ENCODE peak calls at places on chromosomes 1 and 21, in eight cellular contexts. J, Y, T, E, M, G, W and I are unnamed samples. For H3K79me2 and H3K4me1, the result is how much of the 10 kb centered on the place peaks cover.

GRCh38 chr21:34625194-34625593 is 10.3 kb upstream of the RCAN1 start:
- DNase-seq in T (no peak), M (peak), G (no peak), J (no peak), E (no peak), Y (no peak), W (no peak), I (no peak)

GRCh38 chr21:43295016-43295958 is 126.5 kb downstream of the CRYAA start:
- DNase-seq in J (no peak), T (no peak), W (no peak), G (no peak), E (no peak), M (no peak), Y (no peak), I (peak)

GRCh38 chr1:119075614-119076013 is 64.8 kb downstream of the WARS2 start:
- DNase-seq in E (no peak), M (peak), G (no peak), T (no peak), W (peak), Y (no peak), J (peak), I (no peak)

GRCh38 chr1:119108993-119109392 is 31.5 kb downstream of the WARS2 start:
- DNase-seq in M (no peak), J (no peak), T (no peak), E (no peak), W (no peak), Y (no peak), G (no peak), I (no peak)

GRCh38 chr21:39726133-39726532 is 18.9 kb upstream of the IGSF5 start:
- DNase-seq in W (no peak), T (no peak), G (no peak), E (no peak), M (peak), J (no peak), Y (no peak), I (no peak)

GRCh38 chr1:227892930-227893695 is 54.6 kb downstream of the WNT9A start:
- DNase-seq in Y (no peak), M (no peak), G (no peak), E (no peak), T (peak), J (no peak), W (no peak), I (no peak)

GRCh38 chr1:212514782-212515181 is 82.1 kb downstream of the NENF start:
- DNase-seq in J (no peak), Y (no peak), T (peak), E (peak), W (no peak), G (no peak), M (no peak), I (no peak)

GRCh38 chr1:240030236-240030635 is 61.4 kb upstream of the FMN2 start:
- DNase-seq in J (peak), E (peak), M (no peak), W (peak), T (no peak), G (no peak), Y (no peak), I (no peak)

GRCh38 chr1:59406437-59407164 is 109.7 kb downstream of the FGGY start:
- DNase-seq in T (no peak), M (no peak), E (no peak), Y (no peak), W (no peak), G (no peak), J (no peak), I (no peak)

GRCh38 chr1:16076003-16076870 is 2.8 kb upstream of the FAM131C start:
- DNase-seq in J (peak), W (peak), M (peak), E (peak), Y (no peak), T (no peak), G (peak), I (no peak)

GRCh38 chr1:232767381-232768074 is 37.7 kb upstream of the MAP10 start:
- DNase-seq in E (no peak), T (no peak), Y (no peak), J (peak), W (peak), M (peak), G (no peak), I (no peak)

GRCh38 chr1:231683439-231684165 is 57.0 kb downstream of the DISC1 start:
- DNase-seq in Y (no peak), T (no peak), G (no peak), J (peak), M (no peak), E (no peak), W (no peak), I (no peak)

GRCh38 chr1:41516168-41516961 is 31.9 kb upstream of the EDN2 start:
- DNase-seq in M (peak), Y (peak), G (peak), T (peak), J (peak), E (peak), W (peak), I (peak)

GRCh38 chr1:15573477-15573876 is 11.4 kb downstream of the AGMAT start:
- DNase-seq in M (no peak), T (no peak), W (peak), Y (no peak), G (no peak), J (peak), E (no peak), I (no peak)

GRCh38 chr1:114008352-114009041 is 29.2 kb downstream of the OLFML3 start:
- DNase-seq in T (no peak), J (peak), E (no peak), G (no peak), M (no peak), Y (no peak), W (peak), I (no peak)

GRCh38 chr1:26833432-26834405 is 7.2 kb downstream of the ZDHHC18 start:
- DNase-seq in T (no peak), W (no peak), Y (peak), M (no peak), J (no peak), G (no peak), E (no peak), I (peak)

GRCh38 chr21:31607791-31608190 is 51.7 kb upstream of the SOD1 start:
- DNase-seq in J (no peak), T (no peak), G (no peak), M (no peak), E (no peak), Y (no peak), W (no peak), I (no peak)

GRCh38 chr1:8284167-8284566 is 33.7 kb upstream of the SLC45A1 start:
- DNase-seq in M (peak), E (no peak), J (peak), Y (no peak), T (no peak), G (no peak), W (peak), I (no peak)

GRCh38 chr1:161051219-161051618 is 5.4 kb upstream of the USF1 start:
- DNase-seq in T (no peak), J (no peak), W (no peak), G (no peak), Y (no peak), E (no peak), M (no peak), I (no peak)

GRCh38 chr1:150061632-150062101 is 5.9 kb upstream of the VPS45 start:
- DNase-seq in W (peak), Y (no peak), E (no peak), J (peak), T (no peak), M (peak), G (no peak), I (no peak)

GRCh38 chr21:23218667-23219066 is 2220.5 kb downstream of the NCAM2 start:
- DNase-seq in E (no peak), W (no peak), Y (no peak), T (no peak), J (no peak), M (peak), G (no peak), I (no peak)

GRCh38 chr1:234538062-234538731 is 59.2 kb upstream of the TARBP1 start:
- DNase-seq in Y (no peak), W (no peak), E (no peak), G (no peak), M (no peak), T (no peak), J (no peak), I (no peak)

GRCh38 chr1:28241633-28242241 is 5.8 kb downstream of the ATP5IF1 start:
- DNase-seq in M (no peak), E (no peak), T (no peak), Y (no peak), W (no peak), J (no peak), G (no peak), I (no peak)

GRCh38 chr1:24704411-24705259 is 40.6 kb upstream of the CLIC4 start:
- DNase-seq in M (peak), Y (no peak), J (peak), T (peak), G (peak), W (peak), E (peak), I (no peak)

GRCh38 chr1:14662116-14662515 is 63.6 kb downstream of the KAZN start:
- DNase-seq in J (no peak), T (no peak), M (no peak), W (no peak), G (no peak), Y (no peak), E (no peak), I (no peak)

GRCh38 chr1:118116401-118116800 is 68.6 kb downstream of the SPAG17 start:
- DNase-seq in G (no peak), M (no peak), W (peak), J (peak), E (no peak), Y (no peak), T (no peak), I (no peak)

GRCh38 chr1:229161740-229162139 is 109.2 kb upstream of the RAB4A start:
- DNase-seq in E (no peak), Y (no peak), J (no peak), T (no peak), G (no peak), W (no peak), M (no peak), I (no peak)

GRCh38 chr1:43779266-43779665 is 71.9 kb downstream of the ST3GAL3 start:
- DNase-seq in G (no peak), Y (no peak), W (no peak), E (no peak), J (no peak), M (no peak), T (no peak), I (no peak)

GRCh38 chr1:94580367-94581115 is 39.0 kb upstream of the F3 start:
- DNase-seq in G (no peak), Y (no peak), E (no peak), T (no peak), M (no peak), J (peak), W (peak), I (no peak)

GRCh38 chr21:21057349-21058062 is 59.3 kb downstream of the NCAM2 start:
- DNase-seq in G (no peak), J (no peak), Y (no peak), W (no peak), M (no peak), E (no peak), T (no peak), I (no peak)

GRCh38 chr1:232793944-232794343 is 11.3 kb upstream of the MAP10 start:
- DNase-seq in T (no peak), G (no peak), E (no peak), W (peak), M (peak), J (peak), Y (peak), I (no peak)

GRCh38 chr1:87629673-87630072 is 301.0 kb downstream of the LMO4 start:
- DNase-seq in E (no peak), W (no peak), J (no peak), Y (no peak), M (no peak), G (no peak), T (no peak), I (no peak)

GRCh38 chr21:25564349-25564948 is 42.8 kb downstream of the MRPL39 start:
- DNase-seq in Y (no peak), G (no peak), M (no peak), T (no peak), E (no peak), W (no peak), J (no peak), I (no peak)

GRCh38 chr1:221708987-221709386 is 32.9 kb downstream of the DUSP10 start:
- DNase-seq in T (no peak), W (peak), J (peak), G (no peak), E (peak), M (peak), Y (no peak), I (no peak)

GRCh38 chr21:42012763-42013329 is 2.7 kb upstream of the ZBTB21 start:
- DNase-seq in W (no peak), E (no peak), M (peak), Y (no peak), G (no peak), T (no peak), J (no peak), I (no peak)

GRCh38 chr1:47424336-47424982 is 8.4 kb downstream of the FOXE3 start:
- DNase-seq in Y (no peak), G (peak), E (peak), W (peak), T (peak), J (peak), M (peak), I (peak)

GRCh38 chr1:220271706-220272046 is 577 bp downstream of the RAB3GAP2 start:
- DNase-seq in M (no peak), Y (no peak), G (peak), J (peak), T (no peak), W (peak), E (peak), I (no peak)

DNA sequence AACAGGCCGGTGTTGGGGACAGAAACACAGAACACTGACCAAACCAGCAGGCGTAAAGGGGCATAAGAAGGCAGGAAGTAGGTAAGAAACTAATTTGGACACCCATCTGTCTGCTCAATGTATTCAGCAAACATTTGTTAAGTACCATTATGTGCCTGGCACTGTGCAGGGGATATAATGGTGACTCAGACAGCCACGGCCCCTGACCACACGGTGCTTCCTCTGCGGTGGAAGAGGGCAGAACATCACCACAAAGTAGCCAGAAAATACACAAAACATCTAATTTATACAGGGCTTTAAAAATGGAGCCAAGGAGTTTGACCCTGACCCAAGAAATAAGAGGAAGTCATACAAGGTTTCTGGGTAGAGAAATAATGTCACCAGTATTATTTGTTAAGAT is 12.9 kb downstream of the DNAJC11 start:
- DNase-seq in M (no peak), G (no peak), J (peak), Y (no peak), W (peak), T (no peak), E (no peak), I (no peak)
- H3K79me2 ChIP-seq in M (half or more), G (half or more), J (under half), Y (under half), W (under half), T (under half), E (under half), I (half or more)

GRCh38 chr1:1808206-1808605 is 29.9 kb upstream of the NADK start:
- DNase-seq in E (no peak), M (no peak), G (no peak), W (no peak), T (no peak), J (no peak), Y (no peak), I (no peak)
- H3K27ac ChIP-seq in E (no peak), M (no peak), G (no peak), W (no peak), T (no peak), J (no peak), Y (no peak), I (no peak)

DNA sequence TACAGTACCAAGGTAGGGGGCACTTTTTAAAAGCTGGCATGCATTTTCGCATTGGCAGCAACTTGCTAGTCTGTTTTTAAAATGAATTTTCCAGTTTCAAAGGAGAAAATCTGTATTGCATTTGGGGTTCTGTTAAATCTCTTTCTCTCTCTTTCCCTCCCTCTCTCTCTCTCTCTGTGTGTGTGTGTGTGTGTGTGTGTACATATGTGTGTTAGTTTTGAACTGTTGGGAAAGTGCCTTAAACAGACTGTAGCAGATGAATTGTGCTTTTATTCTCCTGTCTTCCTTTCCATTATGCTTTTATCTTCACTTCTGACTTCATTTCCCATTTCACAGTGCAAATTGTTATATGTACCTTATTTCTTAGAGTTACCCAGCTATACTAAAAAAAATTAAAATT is 7.3 kb downstream of the NIBAN1 start:
- DNase-seq in Y (no peak), G (no peak), M (no peak), W (no peak), T (no peak), J (no peak), E (no peak), I (no peak)
- H3K4me1 ChIP-seq in Y (under half), G (under half), M (under half), W (under half), T (under half), J (under half), E (under half), I (under half)

GRCh38 chr1:202145325-202146140 is 996 bp upstream of the ARL8A start:
- DNase-seq in T (no peak), J (no peak), M (no peak), G (peak), W (no peak), Y (peak), E (no peak), I (no peak)

GRCh38 chr1:202146279-202146678 is 1.7 kb upstream of the ARL8A start:
- DNase-seq in E (no peak), T (no peak), Y (peak), M (no peak), W (no peak), J (no peak), G (no peak), I (no peak)

GRCh38 chr1:202143011-202143767 is 1.3 kb downstream of the ARL8A start:
- DNase-seq in M (peak), G (peak), Y (peak), J (peak), W (no peak), E (no peak), T (no peak), I (peak)

GRCh38 chr1:202144510-202145324 is at the start of gene ARL8A:
- DNase-seq in W (no peak), J (peak), Y (peak), G (peak), M (peak), T (no peak), E (no peak), I (peak)

GRCh38 chr1:202143768-202144509 is 598 bp downstream of the ARL8A start:
- DNase-seq in T (peak), W (no peak), J (peak), E (peak), M (no peak), Y (peak), G (peak), I (peak)
- H3K79me2 ChIP-seq in T (under half), W (half or more), J (under half), E (under half), M (under half), Y (under half), G (under half), I (under half)

GRCh38 chr1:38013027-38013588 is 574 bp downstream of the UTP11 start:
- DNase-seq in G (peak), M (peak), J (peak), T (no peak), W (peak), Y (no peak), E (peak), I (no peak)

GRCh38 chr1:38014171-38014570 is 1.6 kb downstream of the UTP11 start:
- DNase-seq in Y (no peak), T (no peak), G (peak), E (no peak), M (no peak), W (no peak), J (no peak), I (no peak)

GRCh38 chr1:38009088-38009840 is 3.3 kb upstream of the UTP11 start:
- DNase-seq in T (no peak), J (peak), M (no peak), E (peak), G (peak), W (peak), Y (no peak), I (no peak)

GRCh38 chr1:38006008-38006828 is 904 bp upstream of the FHL3 start:
- DNase-seq in E (peak), J (no peak), G (no peak), M (no peak), T (no peak), Y (no peak), W (no peak), I (no peak)

GRCh38 chr1:38009841-38010180 is 2.7 kb upstream of the UTP11 start:
- DNase-seq in J (no peak), T (no peak), M (no peak), Y (no peak), G (no peak), W (no peak), E (no peak), I (no peak)
- H3K27ac ChIP-seq in J (no peak), T (no peak), M (no peak), Y (no peak), G (peak), W (no peak), E (peak), I (no peak)

GRCh38 chr1:205318231-205318991 is 3.1 kb downstream of the NUAK2 start:
- DNase-seq in J (no peak), W (no peak), M (peak), E (peak), T (no peak), G (no peak), Y (no peak), I (no peak)

GRCh38 chr1:205317311-205317917 is 4.1 kb downstream of the NUAK2 start:
- DNase-seq in W (peak), M (peak), G (no peak), J (peak), E (no peak), Y (no peak), T (no peak), I (no peak)

GRCh38 chr1:205314986-205315618 is 6.4 kb downstream of the NUAK2 start:
- DNase-seq in J (no peak), Y (no peak), M (no peak), W (no peak), T (no peak), G (no peak), E (no peak), I (peak)

GRCh38 chr1:205313681-205314308 is 7.8 kb downstream of the NUAK2 start:
- DNase-seq in J (peak), G (no peak), M (no peak), E (peak), Y (peak), T (peak), W (peak), I (peak)

DNA sequence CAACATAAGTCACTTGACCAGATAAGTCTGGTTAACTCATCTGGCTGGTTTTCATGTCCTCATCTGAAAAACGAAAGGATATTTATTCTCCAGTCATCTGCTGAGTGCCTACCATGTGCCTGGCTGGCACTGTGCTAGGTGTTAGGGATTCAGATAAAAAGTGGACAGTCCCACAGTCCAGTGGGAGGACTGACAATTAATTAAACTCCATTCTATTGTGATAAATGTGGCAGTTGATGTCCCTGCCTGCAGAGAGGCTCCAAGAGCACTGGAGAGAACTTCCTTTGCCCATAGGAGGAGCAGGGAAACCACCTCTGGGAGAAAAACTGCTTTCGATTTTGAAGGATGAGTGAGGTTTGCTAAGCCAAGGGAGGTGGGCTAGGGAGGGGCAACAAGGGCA is 5.4 kb downstream of the NUAK2 start:
- DNase-seq in T (no peak), W (no peak), Y (peak), J (no peak), G (no peak), M (no peak), E (no peak), I (no peak)
- H3K4me1 ChIP-seq in T (under half), W (half or more), Y (half or more), J (under half), G (under half), M (under half), E (under half), I (half or more)